ENCODE peak calls at places on chromosomes 7 and 10, in ten cellular contexts. T is M059J; A is activated naive CD4-positive, alpha-beta T cell treated with anti-CD3 and anti-CD28 coated beads, Interleukin-2, amount 50 U/mL, for 16 hours; F is germinal center; N is RCC 7860; C is BE2C; G is left ventricle myocardium inferior; O is mesendoderm; L is uterus; P is HTR-8/SVneo. R is an unnamed sample.

GRCh38 chr10:13272164-13272571 is 27.7 kb downstream of the PHYH start:
- DNase-seq in P (no peak), C (peak), N (no peak), T (no peak), O (no peak), L (peak), G (peak), A (no peak), F (peak), R (no peak)

GRCh38 chr7:74101061-74101681 is 17.6 kb downstream of the LIMK1 start:
- DNase-seq in O (no peak), L (no peak), F (peak), C (no peak), G (peak), A (no peak), P (no peak), N (peak), T (no peak), R (no peak)

GRCh38 chr7:118129037-118129436 is 54.9 kb upstream of the LSM8 start:
- DNase-seq in N (no peak), L (no peak), F (no peak), A (no peak), C (no peak), P (no peak), G (no peak), T (no peak), O (no peak), R (peak)

GRCh38 chr7:70659263-70659662 is 472.7 kb upstream of the GALNT17 start:
- DNase-seq in T (no peak), C (no peak), A (no peak), O (no peak), L (no peak), P (no peak), F (no peak), G (no peak), N (no peak), R (no peak)

GRCh38 chr10:44674536-44674935 is 236.6 kb upstream of the TMEM72 start:
- DNase-seq in G (no peak), F (no peak), O (no peak), C (no peak), N (no peak), P (no peak), L (no peak), T (no peak), A (no peak), R (no peak)

GRCh38 chr10:78470267-78471103 is 436.8 kb downstream of the RPS24 start:
- DNase-seq in A (no peak), C (no peak), P (no peak), F (no peak), L (no peak), G (no peak), T (peak), N (peak), O (no peak), R (no peak)

GRCh38 chr7:75559355-75559986 is 67.4 kb downstream of the SPDYE5 start:
- DNase-seq in T (no peak), L (no peak), F (no peak), N (peak), P (no peak), G (no peak), O (no peak), C (no peak), A (no peak), R (no peak)

GRCh38 chr7:7157177-7157886 is 25.0 kb upstream of the C1GALT1 start:
- DNase-seq in L (no peak), A (peak), C (no peak), F (peak), P (no peak), O (no peak), G (no peak), T (peak), N (peak), R (peak)

GRCh38 chr10:102919237-102919959 is 1.3 kb downstream of the CNNM2 start:
- DNase-seq in C (peak), N (no peak), F (peak), L (peak), O (peak), G (no peak), A (peak), P (no peak), T (no peak), R (no peak)